ENCODE peak calls at places on chromosomes 6 and 20, in eight cellular contexts. F, J, P, B, C, V, T and H are unnamed samples.

GRCh38 chr6:42446370-42446769 is 5.4 kb downstream of the TRERF1 start:
- DNase-seq in F (no peak), J (no peak), P (no peak), B (no peak), C (no peak), V (no peak), T (no peak), H (no peak)

GRCh38 chr6:46954819-46955520 is 33.2 kb upstream of the ADGRF5 start:
- DNase-seq in F (no peak), J (no peak), P (no peak), B (peak; percentile 36), C (no peak), V (no peak), T (no peak), H (no peak)

GRCh38 chr6:157574851-157575424 is 193.9 kb downstream of the ZDHHC14 start:
- DNase-seq in F (no peak), J (no peak), P (no peak), B (no peak), C (no peak), V (no peak), T (no peak), H (no peak)

GRCh38 chr20:36585410-36586125 is 12.2 kb downstream of the TGIF2 start:
- DNase-seq in F (no peak), J (no peak), P (peak; percentile 23), B (peak; percentile 93), C (no peak), V (no peak), T (no peak), H (no peak)

GRCh38 chr6:29653452-29654038 is 3.3 kb upstream of the MOG start:
- DNase-seq in F (peak; percentile 57), J (peak; percentile 33), P (peak; percentile 87), B (no peak), C (no peak), V (no peak), T (no peak), H (peak; percentile 12)

GRCh38 chr6:168852336-168852884 is 401.2 kb downstream of the THBS2 start:
- DNase-seq in F (no peak), J (no peak), P (no peak), B (no peak), C (no peak), V (no peak), T (no peak), H (no peak)

GRCh38 chr6:2197177-2197671 is 48.2 kb downstream of the GMDS start:
- DNase-seq in F (no peak), J (no peak), P (no peak), B (no peak), C (no peak), V (no peak), T (no peak), H (peak; percentile 31)

GRCh38 chr6:103047567-103047966 is 1654.1 kb downstream of the GRIK2 start:
- DNase-seq in F (no peak), J (no peak), P (no peak), B (no peak), C (no peak), V (no peak), T (no peak), H (no peak)

GRCh38 chr20:19757487-19757972 is 528 bp upstream of the RIN2 start:
- DNase-seq in F (peak; percentile 45), J (no peak), P (peak; percentile 86), B (peak; percentile 70), C (no peak), V (peak; percentile 92), T (peak; percentile 91), H (no peak)

GRCh38 chr20:24843443-24843715 is 105.7 kb upstream of the CST7 start:
- DNase-seq in F (no peak), J (no peak), P (no peak), B (no peak), C (no peak), V (no peak), T (no peak), H (no peak)

GRCh38 chr6:105793132-105793531 is 293.0 kb upstream of the PRDM1 start:
- DNase-seq in F (no peak), J (peak; percentile 4), P (no peak), B (no peak), C (no peak), V (no peak), T (no peak), H (no peak)

GRCh38 chr6:139577124-139577800 is 202.8 kb upstream of the CITED2 start:
- DNase-seq in F (no peak), J (no peak), P (no peak), B (no peak), C (no peak), V (no peak), T (no peak), H (no peak)

GRCh38 chr20:2671977-2672376 is 8.0 kb upstream of the IDH3B start:
- DNase-seq in F (no peak), J (no peak), P (peak; percentile 40), B (no peak), C (no peak), V (no peak), T (no peak), H (no peak)

GRCh38 chr6:109820706-109821350 is 129.7 kb downstream of the FIG4 start:
- DNase-seq in F (no peak), J (no peak), P (no peak), B (no peak), C (no peak), V (no peak), T (no peak), H (no peak)

GRCh38 chr6:73774311-73774766 is 78.3 kb downstream of the CD109 start:
- DNase-seq in F (peak; percentile 56), J (no peak), P (no peak), B (no peak), C (no peak), V (no peak), T (peak; percentile 19), H (no peak)

GRCh38 chr6:38476141-38476540 is 163.6 kb downstream of the BTBD9 start:
- DNase-seq in F (no peak), J (no peak), P (no peak), B (no peak), C (no peak), V (no peak), T (no peak), H (no peak)

GRCh38 chr20:5652626-5653573 is 97.3 kb upstream of the SHLD1 start:
- DNase-seq in F (peak; percentile 83), J (no peak), P (no peak), B (no peak), C (no peak), V (no peak), T (no peak), H (no peak)
- H3K27ac ChIP-seq in F (peak overlapping the region; percentile 89), J (no peak overlapping the region), P (no peak overlapping the region), B (no peak overlapping the region), C (no peak overlapping the region), V (no peak overlapping the region), T (peak overlapping the region; percentile 34), H (no peak overlapping the region)

DNA sequence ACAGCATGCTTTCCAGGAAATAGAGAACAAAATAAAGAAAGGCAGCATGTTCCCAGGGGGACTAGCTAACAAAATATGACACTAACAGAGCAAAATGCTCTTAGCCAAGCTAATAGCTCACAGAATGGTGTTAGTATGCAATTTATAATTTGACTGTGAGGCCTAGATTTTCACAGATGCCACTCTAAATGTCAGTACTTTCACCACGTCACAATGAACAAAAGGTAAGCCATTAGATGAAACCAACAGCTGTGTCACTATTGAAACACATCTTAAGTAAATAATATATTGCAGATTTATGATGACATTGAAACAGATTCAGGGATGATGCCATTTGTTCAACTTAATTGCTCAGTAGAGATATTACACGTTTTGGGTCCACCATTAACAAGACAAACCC is 85.4 kb upstream of the KHDRBS2 start:
- DNase-seq in F (no peak), J (no peak), P (no peak), B (no peak), C (no peak), V (no peak), T (no peak), H (no peak)
- H3K27ac ChIP-seq in F (no peak overlapping the region), J (no peak overlapping the region), P (no peak overlapping the region), B (no peak overlapping the region), C (no peak overlapping the region), V (no peak overlapping the region), T (no peak overlapping the region), H (no peak overlapping the region)

GRCh38 chr6:138454976-138455706 is 44.2 kb downstream of the NHSL1 start:
- DNase-seq in F (no peak), J (peak; percentile 34), P (no peak), B (no peak), C (peak; percentile 66), V (no peak), T (peak; percentile 14), H (no peak)
- H3K27ac ChIP-seq in F (no peak overlapping the region), J (peak overlapping the region; percentile 60), P (no peak overlapping the region), B (no peak overlapping the region), C (peak overlapping the region; percentile 43), V (no peak overlapping the region), T (no peak overlapping the region), H (no peak overlapping the region)

GRCh38 chr20:41006126-41006935 is 22.3 kb upstream of the TOP1 start:
- DNase-seq in F (no peak), J (no peak), P (no peak), B (no peak), C (no peak), V (no peak), T (no peak), H (no peak)
- H3K27ac ChIP-seq in F (peak overlapping the region; percentile 100), J (no peak overlapping the region), P (no peak overlapping the region), B (no peak overlapping the region), C (no peak overlapping the region), V (no peak overlapping the region), T (peak overlapping the region; percentile 73), H (no peak overlapping the region)